ENCODE peak calls at places on chromosomes 11 and 22, in five cellular contexts. V is GM12878, T is HepG2, Z is K562, S is H1. A is an unnamed sample.

GRCh38 chr11:130249371-130249770 is 65.3 kb downstream of the ZBTB44 start:
- DNase-seq in S (no peak), Z (no peak), V (no peak), T (no peak), A (no peak)

GRCh38 chr11:114085965-114086364 is 26.5 kb downstream of the ZBTB16 start:
- DNase-seq in V (no peak), S (no peak), T (no peak), Z (no peak), A (no peak)

GRCh38 chr11:112634551-112634950 is 326.7 kb upstream of the NCAM1 start:
- DNase-seq in T (no peak), V (no peak), S (no peak), Z (no peak), A (no peak)

GRCh38 chr11:129489254-129489653 is 113.6 kb downstream of the BARX2 start:
- DNase-seq in T (no peak), S (no peak), Z (no peak), V (no peak), A (no peak)

GRCh38 chr11:105781807-105782206 is 171.9 kb downstream of the GRIA4 start:
- DNase-seq in Z (no peak), V (no peak), S (no peak), T (no peak), A (no peak)

GRCh38 chr22:30423296-30423958 is 2.1 kb upstream of the MTFP1 start:
- DNase-seq in V (no peak), S (no peak), T (no peak), Z (peak), A (peak)

GRCh38 chr22:50467773-50468440 is 6.9 kb downstream of the SBF1 start:
- DNase-seq in T (no peak), S (no peak), V (no peak), Z (no peak), A (no peak)

GRCh38 chr11:76768091-76769047 is 14.8 kb upstream of the TSKU start:
- DNase-seq in Z (no peak), S (no peak), T (peak), V (no peak), A (no peak)

GRCh38 chr11:2775083-2775625 is 75.4 kb upstream of the KCNQ1OT1 start:
- DNase-seq in S (no peak), V (peak), T (no peak), Z (no peak), A (peak)

GRCh38 chr11:121464352-121464946 is 11.7 kb upstream of the SORL1-AS1 start:
- DNase-seq in T (peak), V (no peak), S (no peak), Z (no peak), A (no peak)

GRCh38 chr11:68457898-68458249 is 2.7 kb upstream of the PPP6R3 start:
- DNase-seq in T (peak), Z (no peak), V (no peak), S (no peak), A (no peak)

GRCh38 chr11:27700351-27701261 is at the start of gene BDNF:
- DNase-seq in T (no peak), S (peak), V (no peak), Z (no peak), A (peak)

GRCh38 chr11:13463779-13464290 is 813 bp upstream of the BTBD10 start:
- DNase-seq in Z (no peak), V (no peak), T (no peak), S (no peak), A (no peak)

GRCh38 chr22:48953830-48954229 is 873.8 kb downstream of the BRD1 start:
- DNase-seq in T (no peak), S (peak), V (no peak), Z (no peak), A (no peak)

GRCh38 chr11:2995893-2996554 is 3.9 kb upstream of the NAP1L4 start:
- DNase-seq in T (no peak), Z (no peak), S (no peak), V (no peak), A (no peak)

GRCh38 chr11:83858694-83859093 is 572.5 kb upstream of the CCDC90B start:
- DNase-seq in V (no peak), T (no peak), S (no peak), Z (no peak), A (no peak)

GRCh38 chr11:120324932-120325810 is at the start of gene TLCD5:
- DNase-seq in V (no peak), T (peak), Z (peak), S (peak), A (peak)

GRCh38 chr22:45688606-45689080 is 17.0 kb downstream of the ATXN10 start:
- DNase-seq in T (no peak), S (no peak), Z (no peak), V (no peak), A (no peak)

GRCh38 chr22:25508161-25508560 is 56.3 kb upstream of the GRK3 start:
- DNase-seq in S (no peak), T (no peak), Z (no peak), V (no peak), A (no peak)

GRCh38 chr11:134764367-134764766 is 352.3 kb upstream of the B3GAT1 start:
- DNase-seq in V (no peak), T (no peak), S (no peak), Z (no peak), A (no peak)

GRCh38 chr11:32792948-32793475 is 1.4 kb downstream of the CCDC73 start:
- DNase-seq in S (peak), V (peak), Z (peak), T (peak), A (peak)

GRCh38 chr22:50314081-50314454 is 6.6 kb upstream of the PLXNB2 start:
- DNase-seq in V (no peak), Z (no peak), S (no peak), T (no peak), A (no peak)

DNA sequence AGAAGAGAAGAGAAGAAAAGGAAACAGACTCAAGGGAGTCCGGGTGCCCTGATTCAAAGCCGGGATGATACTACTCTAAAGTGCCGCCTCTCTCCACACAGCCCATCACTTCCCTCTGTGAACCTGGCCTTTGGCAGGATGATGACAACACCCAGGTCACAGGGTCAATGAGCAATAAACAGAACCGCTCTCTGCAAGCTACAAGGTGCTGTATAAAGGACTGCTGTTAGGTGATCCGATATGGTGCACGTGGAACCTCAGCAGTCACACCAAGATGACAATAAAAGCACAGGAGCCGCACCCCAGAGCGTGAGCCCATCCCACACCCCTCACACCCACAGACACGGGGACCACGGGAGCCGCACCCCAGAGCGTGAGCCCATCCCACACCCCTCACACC is 10.7 kb downstream of the TTLL1 start:
- DNase-seq in V (no peak), Z (no peak), T (peak), S (no peak), A (no peak)
- TF ChIP-seq CREB1 in V (no peak), Z (no peak), T (no peak), S (no peak), A (no peak)

GRCh38 chr11:1546077-1546535 is 26.0 kb downstream of the DUSP8 start:
- DNase-seq in Z (no peak), V (no peak), T (no peak), S (peak), A (peak)

GRCh38 chr11:1549355-1550330 is 22.4 kb downstream of the DUSP8 start:
- DNase-seq in V (no peak), Z (peak), T (peak), S (no peak), A (no peak)

GRCh38 chr11:1547467-1548098 is 24.5 kb downstream of the DUSP8 start:
- DNase-seq in S (peak), V (no peak), T (no peak), Z (no peak), A (no peak)

GRCh38 chr11:1546536-1547466 is 25.3 kb downstream of the DUSP8 start:
- DNase-seq in S (peak), T (no peak), V (no peak), Z (peak), A (peak)

GRCh38 chr11:1548221-1549070 is 23.6 kb downstream of the DUSP8 start:
- DNase-seq in T (no peak), V (no peak), Z (peak), S (peak), A (peak)
- TF ChIP-seq USF2 in T (no peak), V (no peak), Z (no peak), S (no peak), A (peak)

GRCh38 chr11:59644528-59644927 is 24.3 kb downstream of the PATL1 start:
- DNase-seq in S (no peak), V (no peak), T (no peak), Z (no peak), A (no peak)
- TF ChIP-seq CREB1 in S (no peak), V (no peak), T (no peak), Z (no peak), A (no peak)

DNA sequence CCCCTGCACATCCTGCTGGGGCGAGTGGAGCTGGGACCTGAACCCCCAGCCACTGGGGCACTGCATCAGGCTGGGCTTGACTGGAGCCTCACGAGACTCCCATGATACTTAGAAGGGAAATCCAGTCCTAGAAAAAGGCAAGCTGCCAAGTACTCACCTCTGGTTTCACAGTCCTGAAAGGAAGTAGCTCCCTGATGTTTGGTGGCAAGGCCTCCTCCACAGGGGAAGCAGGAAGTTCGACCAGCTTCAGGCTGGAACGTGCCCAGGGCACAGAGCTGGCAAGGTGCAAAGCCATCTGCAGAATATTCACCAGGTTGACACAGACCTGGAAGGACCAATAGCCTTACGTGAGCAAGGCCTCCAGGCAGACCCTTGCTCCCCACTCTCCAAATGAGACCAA is 26.8 kb upstream of the NRIP3 start:
- DNase-seq in S (no peak), V (no peak), Z (no peak), T (no peak), A (no peak)
- TF ChIP-seq USF2 in S (no peak), V (no peak), Z (no peak), T (no peak), A (no peak)

GRCh38 chr11:128488471-128488870 is 98.9 kb downstream of the ETS1 start:
- DNase-seq in Z (no peak), T (no peak), S (no peak), V (no peak), A (no peak)
- TF ChIP-seq CREB1 in Z (no peak), T (no peak), S (no peak), V (no peak), A (no peak)

DNA sequence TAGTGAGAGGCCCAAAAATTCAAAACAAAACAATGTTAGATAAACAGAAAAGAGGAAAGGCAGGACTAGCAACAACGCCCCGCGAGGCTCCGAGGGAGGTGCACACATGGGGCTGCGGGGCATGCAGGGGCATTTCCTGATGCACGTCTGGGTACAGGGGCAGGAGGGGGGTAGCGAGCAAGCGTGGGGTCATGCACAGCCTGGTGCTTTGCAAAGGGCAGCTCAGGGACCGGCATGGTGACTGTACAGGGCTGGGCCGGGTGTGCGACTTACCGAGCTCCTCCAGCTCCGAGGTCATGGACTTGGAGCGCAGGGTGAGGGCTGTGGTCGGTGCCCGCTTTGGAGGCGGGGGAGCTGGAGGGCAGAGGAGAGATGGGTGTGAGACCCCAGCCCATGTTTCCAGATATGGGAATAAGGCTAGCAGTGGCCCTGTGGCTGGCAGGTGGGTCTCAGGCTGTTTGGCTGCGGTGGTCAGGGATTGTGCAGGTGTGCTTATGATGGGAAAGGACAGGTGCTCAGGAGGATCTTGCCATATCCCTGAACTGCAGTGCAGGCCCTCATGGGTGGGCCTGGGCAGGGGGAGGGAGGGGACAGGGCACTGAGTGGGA is 103.7 kb downstream of the CTTN start:
- DNase-seq in T (no peak), S (no peak), Z (no peak), V (no peak), A (no peak)
- TF ChIP-seq USF2 in T (no peak), S (no peak), Z (no peak), V (no peak), A (no peak)

A was measured in WTC11.